ENCODE peak calls at places on chromosomes 4 and X, in six cellular contexts. One of them, this sample, is unnamed.

GRCh38 chr4:136471051-136471450 is 1061.2 kb downstream of the PCDH18 start:
- DNase-seq in right atrium auricular region: no peak
- DNase-seq in A549: no peak
- DNase-seq in GM12865: no peak
- DNase-seq in IMR-90: no peak
- DNase-seq in transverse colon: no peak
- DNase-seq in this sample: no peak

GRCh38 chr4:153489856-153490558 is 23.8 kb downstream of the TMEM131L start:
- DNase-seq in A549: no peak
- DNase-seq in GM12865: no peak
- DNase-seq in transverse colon: no peak
- DNase-seq in right atrium auricular region: no peak
- DNase-seq in IMR-90: peak; percentile 59
- DNase-seq in this sample: no peak

GRCh38 chrX:125193921-125194320 is 125.8 kb upstream of the TEX13C start:
- DNase-seq in A549: no peak
- DNase-seq in right atrium auricular region: no peak
- DNase-seq in transverse colon: no peak
- DNase-seq in IMR-90: no peak
- DNase-seq in GM12865: no peak
- DNase-seq in this sample: no peak

GRCh38 chr4:108072300-108072699 is 82.6 kb downstream of the HADH start:
- DNase-seq in GM12865: peak; percentile 87
- DNase-seq in A549: no peak
- DNase-seq in transverse colon: peak; percentile 46
- DNase-seq in IMR-90: no peak
- DNase-seq in right atrium auricular region: no peak
- DNase-seq in this sample: no peak

GRCh38 chrX:21730011-21730410 is 27.9 kb downstream of the SMPX start:
- DNase-seq in GM12865: no peak
- DNase-seq in A549: no peak
- DNase-seq in transverse colon: no peak
- DNase-seq in right atrium auricular region: no peak
- DNase-seq in IMR-90: no peak
- DNase-seq in this sample: no peak

GRCh38 chr4:2393353-2394270 is 24.8 kb downstream of the ZFYVE28 start:
- DNase-seq in transverse colon: peak; percentile 32
- DNase-seq in A549: no peak
- DNase-seq in GM12865: peak; percentile 56
- DNase-seq in right atrium auricular region: no peak
- DNase-seq in IMR-90: no peak
- DNase-seq in this sample: no peak

GRCh38 chrX:140141444-140142029 is 176.2 kb upstream of the CXorf66 start:
- DNase-seq in IMR-90: peak; percentile 31
- DNase-seq in transverse colon: peak; percentile 17
- DNase-seq in GM12865: peak; percentile 23
- DNase-seq in right atrium auricular region: no peak
- DNase-seq in A549: peak; percentile 35
- DNase-seq in this sample: no peak

GRCh38 chr4:55358668-55359067 is 12.6 kb downstream of the SRD5A3 start:
- DNase-seq in A549: no peak
- DNase-seq in IMR-90: peak; percentile 78
- DNase-seq in GM12865: peak; percentile 50
- DNase-seq in transverse colon: no peak
- DNase-seq in right atrium auricular region: no peak
- DNase-seq in this sample: no peak

GRCh38 chr4:100510551-100510950 is 7.3 kb downstream of the EMCN start:
- DNase-seq in GM12865: no peak
- DNase-seq in IMR-90: no peak
- DNase-seq in transverse colon: no peak
- DNase-seq in A549: no peak
- DNase-seq in right atrium auricular region: no peak
- DNase-seq in this sample: no peak

GRCh38 chr4:18025263-18025662 is 3.7 kb upstream of the LCORL start:
- DNase-seq in GM12865: peak; percentile 47
- DNase-seq in IMR-90: no peak
- DNase-seq in right atrium auricular region: no peak
- DNase-seq in A549: no peak
- DNase-seq in transverse colon: no peak
- DNase-seq in this sample: no peak

GRCh38 chrX:87167841-87168240 is 349.8 kb upstream of the KLHL4 start:
- DNase-seq in A549: no peak
- DNase-seq in IMR-90: no peak
- DNase-seq in GM12865: no peak
- DNase-seq in transverse colon: no peak
- DNase-seq in right atrium auricular region: no peak
- DNase-seq in this sample: no peak

GRCh38 chr4:74640111-74640903 is 154.0 kb downstream of the BTC start:
- DNase-seq in GM12865: no peak
- DNase-seq in transverse colon: no peak
- DNase-seq in right atrium auricular region: no peak
- DNase-seq in IMR-90: peak; percentile 92
- DNase-seq in A549: no peak
- DNase-seq in this sample: no peak

GRCh38 chrX:386768-387575 is at the start of gene PPP2R3B:
- DNase-seq in transverse colon: peak; percentile 99
- DNase-seq in GM12865: peak; percentile 97
- DNase-seq in A549: peak; percentile 99
- DNase-seq in right atrium auricular region: peak; percentile 97
- DNase-seq in IMR-90: peak; percentile 98
- DNase-seq in this sample: peak; percentile 100

GRCh38 chr4:907103-907400 is 25.1 kb downstream of the GAK start:
- DNase-seq in right atrium auricular region: no peak
- DNase-seq in transverse colon: no peak
- DNase-seq in A549: no peak
- DNase-seq in GM12865: no peak
- DNase-seq in IMR-90: no peak
- DNase-seq in this sample: no peak

GRCh38 chrX:30741545-30741944 is 88.3 kb downstream of the GK start:
- DNase-seq in IMR-90: no peak
- DNase-seq in transverse colon: no peak
- DNase-seq in right atrium auricular region: no peak
- DNase-seq in GM12865: no peak
- DNase-seq in A549: no peak
- DNase-seq in this sample: no peak

GRCh38 chrX:115038406-115038805 is 21.0 kb upstream of the IL13RA2 start:
- DNase-seq in right atrium auricular region: no peak
- DNase-seq in transverse colon: no peak
- DNase-seq in IMR-90: peak; percentile 25
- DNase-seq in A549: no peak
- DNase-seq in GM12865: no peak
- DNase-seq in this sample: no peak

GRCh38 chrX:133254666-133255065 is 36.5 kb upstream of the TFDP3 start:
- DNase-seq in GM12865: no peak
- DNase-seq in A549: no peak
- DNase-seq in transverse colon: no peak
- DNase-seq in right atrium auricular region: no peak
- DNase-seq in IMR-90: peak; percentile 41
- DNase-seq in this sample: no peak

GRCh38 chr4:88908003-88908402 is 149.0 kb downstream of the FAM13A start:
- DNase-seq in IMR-90: peak; percentile 58
- DNase-seq in GM12865: no peak
- DNase-seq in right atrium auricular region: no peak
- DNase-seq in transverse colon: no peak
- DNase-seq in A549: no peak
- DNase-seq in this sample: no peak

GRCh38 chr4:82715731-82716617 is 82.6 kb downstream of the SCD5 start:
- DNase-seq in transverse colon: no peak
- DNase-seq in IMR-90: peak; percentile 70
- DNase-seq in GM12865: no peak
- DNase-seq in right atrium auricular region: no peak
- DNase-seq in A549: no peak
- DNase-seq in this sample: no peak

DNA sequence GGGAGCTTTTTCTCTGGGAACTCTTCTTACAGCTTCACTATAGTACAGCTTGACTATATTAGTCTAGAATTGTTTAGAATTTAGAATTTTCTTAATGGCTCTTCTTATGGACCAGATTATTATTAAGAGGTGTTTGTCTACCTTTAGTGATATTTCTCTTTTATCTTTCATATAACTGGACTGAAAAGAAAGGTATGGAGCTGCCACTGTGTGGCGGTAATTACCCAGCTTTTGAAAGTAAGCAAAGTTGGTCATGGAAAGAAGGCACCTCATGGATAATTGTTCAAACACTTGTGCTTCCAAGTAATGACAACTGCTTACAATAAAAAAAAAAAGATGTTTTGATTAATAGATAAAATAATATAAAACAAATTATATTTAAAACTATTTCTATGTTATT is 1112.5 kb downstream of the TECRL start:
- DNase-seq in GM12865: no peak
- DNase-seq in right atrium auricular region: no peak
- DNase-seq in A549: peak; percentile 1
- DNase-seq in IMR-90: no peak
- DNase-seq in transverse colon: no peak
- DNase-seq in this sample: no peak
- TF ChIP-seq CTCF in GM12865: no peak
- TF ChIP-seq CTCF in right atrium auricular region: no peak
- TF ChIP-seq CTCF in A549: no peak
- TF ChIP-seq CTCF in IMR-90: no peak
- TF ChIP-seq CTCF in transverse colon: no peak
- TF ChIP-seq CTCF in this sample: peak; percentile 66

GRCh38 chrX:111874241-111874640 is 1.7 kb upstream of the TRPC5OS start:
- DNase-seq in right atrium auricular region: no peak
- DNase-seq in transverse colon: no peak
- DNase-seq in GM12865: no peak
- DNase-seq in A549: no peak
- DNase-seq in IMR-90: no peak
- DNase-seq in this sample: no peak

GRCh38 chrX:111868726-111869638 is 7.0 kb upstream of the TRPC5OS start:
- DNase-seq in IMR-90: peak; percentile 13
- DNase-seq in right atrium auricular region: no peak
- DNase-seq in GM12865: peak; percentile 37
- DNase-seq in A549: no peak
- DNase-seq in transverse colon: no peak
- DNase-seq in this sample: no peak

GRCh38 chrX:111867236-111867635 is 8.7 kb upstream of the TRPC5OS start:
- DNase-seq in A549: no peak
- DNase-seq in IMR-90: no peak
- DNase-seq in GM12865: no peak
- DNase-seq in transverse colon: no peak
- DNase-seq in right atrium auricular region: no peak
- DNase-seq in this sample: no peak

GRCh38 chrX:111869639-111870034 is 6.3 kb upstream of the TRPC5OS start:
- DNase-seq in GM12865: peak; percentile 53
- DNase-seq in A549: peak; percentile 57
- DNase-seq in right atrium auricular region: no peak
- DNase-seq in transverse colon: peak; percentile 7
- DNase-seq in IMR-90: peak; percentile 63
- DNase-seq in this sample: no peak
- TF ChIP-seq CTCF in GM12865: peak; percentile 53
- TF ChIP-seq CTCF in A549: peak; percentile 43
- TF ChIP-seq CTCF in right atrium auricular region: peak; percentile 61
- TF ChIP-seq CTCF in transverse colon: peak; percentile 60
- TF ChIP-seq CTCF in IMR-90: peak; percentile 71
- TF ChIP-seq CTCF in this sample: peak; percentile 81

GRCh38 chr4:41647368-41647767 is 101.2 kb downstream of the PHOX2B start:
- DNase-seq in A549: no peak
- DNase-seq in IMR-90: no peak
- DNase-seq in GM12865: no peak
- DNase-seq in transverse colon: no peak
- DNase-seq in right atrium auricular region: no peak
- DNase-seq in this sample: no peak

GRCh38 chr4:41646862-41647261 is 101.7 kb downstream of the PHOX2B start:
- DNase-seq in transverse colon: no peak
- DNase-seq in right atrium auricular region: no peak
- DNase-seq in A549: no peak
- DNase-seq in GM12865: no peak
- DNase-seq in IMR-90: no peak
- DNase-seq in this sample: no peak

GRCh38 chr4:41645716-41646115 is 102.8 kb downstream of the PHOX2B start:
- DNase-seq in GM12865: no peak
- DNase-seq in transverse colon: no peak
- DNase-seq in right atrium auricular region: no peak
- DNase-seq in IMR-90: no peak
- DNase-seq in A549: no peak
- DNase-seq in this sample: no peak

GRCh38 chr4:41644915-41645295 is 103.6 kb downstream of the PHOX2B start:
- DNase-seq in right atrium auricular region: no peak
- DNase-seq in IMR-90: no peak
- DNase-seq in A549: no peak
- DNase-seq in transverse colon: no peak
- DNase-seq in GM12865: no peak
- DNase-seq in this sample: no peak

DNA sequence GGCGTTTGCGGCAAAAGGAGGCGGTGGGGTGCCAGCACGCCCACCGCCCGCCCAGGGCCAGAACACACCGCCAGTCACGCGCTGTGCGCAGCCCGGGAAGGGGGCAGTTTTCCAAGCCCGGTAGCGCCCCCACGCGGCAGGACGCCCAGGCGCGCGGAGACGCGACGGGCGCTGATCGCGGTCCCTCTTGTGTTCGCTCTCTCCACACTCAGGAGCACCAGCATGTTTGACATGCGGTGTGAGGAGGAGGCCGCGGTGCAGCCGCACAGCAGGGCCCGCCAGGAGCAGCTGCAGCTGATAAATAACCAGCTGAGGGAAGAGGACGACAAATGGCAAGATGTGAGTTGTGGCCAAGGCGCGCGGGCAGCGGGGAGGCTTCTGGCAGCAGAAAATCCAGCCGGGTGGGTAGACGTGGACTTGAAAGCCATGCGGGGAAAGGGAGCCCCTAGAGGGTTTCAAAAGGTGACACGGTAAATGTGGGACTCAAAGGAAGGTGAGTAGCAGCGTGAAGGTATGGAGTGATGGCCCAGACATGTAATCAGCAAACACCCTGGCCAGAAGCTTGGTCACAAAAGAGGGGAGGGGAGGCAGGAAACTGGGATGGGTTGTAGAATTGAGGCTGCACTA is 104.1 kb downstream of the PHOX2B start:
- DNase-seq in right atrium auricular region: peak; percentile 81
- DNase-seq in transverse colon: peak; percentile 75
- DNase-seq in GM12865: peak; percentile 3
- DNase-seq in IMR-90: peak; percentile 16
- DNase-seq in A549: peak; percentile 31
- DNase-seq in this sample: no peak
- TF ChIP-seq CTCF in right atrium auricular region: peak; percentile 86
- TF ChIP-seq CTCF in transverse colon: peak; percentile 79
- TF ChIP-seq CTCF in GM12865: peak; percentile 45
- TF ChIP-seq CTCF in IMR-90: peak; percentile 52
- TF ChIP-seq CTCF in A549: peak; percentile 30
- TF ChIP-seq CTCF in this sample: peak; percentile 60

GRCh38 chrX:148555101-148555500 is 54.7 kb downstream of the AFF2 start:
- DNase-seq in A549: no peak
- DNase-seq in IMR-90: no peak
- DNase-seq in GM12865: no peak
- DNase-seq in transverse colon: no peak
- DNase-seq in right atrium auricular region: no peak
- DNase-seq in this sample: no peak

GRCh38 chrX:148556498-148556897 is 56.1 kb downstream of the AFF2 start:
- DNase-seq in A549: no peak
- DNase-seq in right atrium auricular region: no peak
- DNase-seq in transverse colon: no peak
- DNase-seq in IMR-90: no peak
- DNase-seq in GM12865: no peak
- DNase-seq in this sample: no peak

DNA sequence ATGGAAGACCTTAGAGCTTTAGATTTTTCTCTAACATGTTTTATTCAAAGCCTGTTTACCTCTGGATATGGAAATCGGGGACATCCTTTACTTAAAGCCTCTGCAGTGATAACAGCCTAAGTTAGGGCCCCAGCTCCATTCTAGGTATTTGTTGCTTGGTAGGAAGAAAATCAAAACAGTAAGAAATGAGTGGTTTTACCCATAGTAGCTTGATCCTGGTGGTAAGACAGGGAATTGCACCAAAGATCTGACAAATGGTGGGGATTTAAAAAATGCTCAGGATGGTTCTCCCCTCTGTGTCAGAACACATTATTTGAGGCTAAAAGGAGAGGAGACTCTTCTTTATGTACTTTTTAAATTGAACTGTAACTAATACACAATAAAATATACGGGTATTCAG is 52.4 kb downstream of the AFF2 start:
- DNase-seq in A549: peak; percentile 4
- DNase-seq in right atrium auricular region: no peak
- DNase-seq in IMR-90: no peak
- DNase-seq in GM12865: peak; percentile 7
- DNase-seq in transverse colon: no peak
- DNase-seq in this sample: no peak
- TF ChIP-seq CTCF in A549: no peak
- TF ChIP-seq CTCF in right atrium auricular region: no peak
- TF ChIP-seq CTCF in IMR-90: peak; percentile 6
- TF ChIP-seq CTCF in GM12865: peak; percentile 24
- TF ChIP-seq CTCF in transverse colon: peak; percentile 12
- TF ChIP-seq CTCF in this sample: peak; percentile 10